ENCODE peak calls at places on chromosomes 3 and 15, in six cellular contexts. T is iris pigment epithelial cell, F is psoas muscle, P is natural killer cell, S is mesendoderm, D is GM12865. H is an unnamed sample.

GRCh38 chr15:41934843-41935242 is 37.5 kb downstream of the EHD4 start:
- DNase-seq in P (peak), F (no peak), D (peak), T (peak), S (peak), H (peak)

GRCh38 chr15:43187544-43188155 is 2.4 kb downstream of the CCNDBP1 start:
- DNase-seq in P (no peak), T (peak), S (peak), D (peak), F (no peak), H (peak)

GRCh38 chr3:14461748-14462324 is 59.4 kb downstream of the SLC6A6 start:
- DNase-seq in P (peak), T (peak), D (peak), F (no peak), S (peak), H (no peak)

GRCh38 chr3:157394361-157394760 is 42.3 kb upstream of the PTX3 start:
- DNase-seq in P (no peak), D (no peak), S (no peak), T (no peak), F (no peak), H (no peak)

GRCh38 chr15:78204351-78205309 is 29.7 kb downstream of the ACSBG1 start:
- DNase-seq in S (no peak), P (no peak), F (no peak), T (no peak), D (no peak), H (no peak)

GRCh38 chr3:144687862-144688261 is 716.2 kb downstream of the DIPK2A start:
- DNase-seq in T (no peak), S (peak), F (no peak), D (peak), P (no peak), H (peak)

GRCh38 chr15:52529289-52529929 is 729 bp upstream of the MYO5A start:
- DNase-seq in T (no peak), P (no peak), S (peak), D (peak), F (no peak), H (peak)

GRCh38 chr3:66778107-66778506 is 220.0 kb upstream of the KBTBD8 start:
- DNase-seq in S (no peak), P (no peak), D (no peak), F (no peak), T (no peak), H (no peak)

GRCh38 chr15:68608206-68608843 is 29.5 kb downstream of the CORO2B start:
- DNase-seq in D (no peak), S (peak), P (no peak), F (peak), T (no peak), H (no peak)

GRCh38 chr3:5317572-5317971 is 130.1 kb downstream of the EDEM1 start:
- DNase-seq in T (no peak), D (no peak), S (no peak), F (no peak), P (no peak), H (no peak)

GRCh38 chr3:142857056-142857455 is 31.8 kb downstream of the PCOLCE2 start:
- DNase-seq in P (no peak), S (peak), F (peak), T (peak), D (peak), H (peak)

H was measured in NAMALWA.